ENCODE peak calls at places on chromosomes 2 and 18, in seven cellular contexts. One of them, this sample, is unnamed. For H3K27me3, the result is how much of the 10 kb centered on the place peaks cover.

GRCh38 chr2:102915128-102915527 is 153.3 kb downstream of the TMEM182 start:
- DNase-seq in thyroid gland: no peak
- DNase-seq in PC-9: peak
- DNase-seq in foreskin keratinocyte: peak
- DNase-seq in bronchial epithelial cell: peak
- DNase-seq in esophagus squamous epithelium: no peak
- DNase-seq in HL-60: no peak
- DNase-seq in this sample: no peak

GRCh38 chr2:149038442-149039212 is at the start of gene LYPD6B:
- DNase-seq in thyroid gland: peak
- DNase-seq in PC-9: peak
- DNase-seq in foreskin keratinocyte: no peak
- DNase-seq in bronchial epithelial cell: no peak
- DNase-seq in esophagus squamous epithelium: no peak
- DNase-seq in HL-60: no peak
- DNase-seq in this sample: no peak

GRCh38 chr2:64488050-64488974 is 34.4 kb downstream of the LGALSL start:
- DNase-seq in thyroid gland: peak
- DNase-seq in PC-9: no peak
- DNase-seq in foreskin keratinocyte: no peak
- DNase-seq in bronchial epithelial cell: peak
- DNase-seq in esophagus squamous epithelium: no peak
- DNase-seq in HL-60: peak
- DNase-seq in this sample: peak

GRCh38 chr2:155714983-155715382 is 617.5 kb downstream of the NR4A2 start:
- DNase-seq in thyroid gland: no peak
- DNase-seq in PC-9: no peak
- DNase-seq in foreskin keratinocyte: no peak
- DNase-seq in bronchial epithelial cell: no peak
- DNase-seq in esophagus squamous epithelium: no peak
- DNase-seq in HL-60: no peak
- DNase-seq in this sample: no peak

GRCh38 chr2:12715878-12716249 is 872 bp upstream of the TRIB2 start:
- DNase-seq in thyroid gland: peak
- DNase-seq in PC-9: peak
- DNase-seq in foreskin keratinocyte: peak
- DNase-seq in bronchial epithelial cell: peak
- DNase-seq in esophagus squamous epithelium: no peak
- DNase-seq in HL-60: peak
- DNase-seq in this sample: peak

GRCh38 chr2:11647834-11648600 is 22.0 kb downstream of the NTSR2 start:
- DNase-seq in thyroid gland: no peak
- DNase-seq in PC-9: no peak
- DNase-seq in foreskin keratinocyte: no peak
- DNase-seq in bronchial epithelial cell: peak
- DNase-seq in esophagus squamous epithelium: no peak
- DNase-seq in HL-60: no peak
- DNase-seq in this sample: no peak

GRCh38 chr2:240568678-240569522 is 616 bp downstream of the RNPEPL1 start:
- DNase-seq in thyroid gland: peak
- DNase-seq in PC-9: no peak
- DNase-seq in foreskin keratinocyte: no peak
- DNase-seq in bronchial epithelial cell: no peak
- DNase-seq in esophagus squamous epithelium: no peak
- DNase-seq in HL-60: peak
- DNase-seq in this sample: no peak

GRCh38 chr2:70089946-70090523 is 2.8 kb downstream of the PCBP1 start:
- DNase-seq in thyroid gland: no peak
- DNase-seq in PC-9: no peak
- DNase-seq in foreskin keratinocyte: no peak
- DNase-seq in bronchial epithelial cell: no peak
- DNase-seq in esophagus squamous epithelium: no peak
- DNase-seq in HL-60: peak
- DNase-seq in this sample: no peak

GRCh38 chr18:13379930-13380665 is 161.5 kb downstream of the LDLRAD4 start:
- DNase-seq in thyroid gland: no peak
- DNase-seq in PC-9: no peak
- DNase-seq in foreskin keratinocyte: no peak
- DNase-seq in bronchial epithelial cell: no peak
- DNase-seq in esophagus squamous epithelium: no peak
- DNase-seq in HL-60: no peak
- DNase-seq in this sample: no peak

GRCh38 chr2:23624378-23624777 is 239.4 kb downstream of the KLHL29 start:
- DNase-seq in thyroid gland: no peak
- DNase-seq in PC-9: no peak
- DNase-seq in foreskin keratinocyte: no peak
- DNase-seq in bronchial epithelial cell: no peak
- DNase-seq in esophagus squamous epithelium: no peak
- DNase-seq in HL-60: peak
- DNase-seq in this sample: no peak

GRCh38 chr2:20052872-20053281 is 1.4 kb upstream of the LAPTM4A start:
- DNase-seq in thyroid gland: peak
- DNase-seq in PC-9: peak
- DNase-seq in foreskin keratinocyte: peak
- DNase-seq in bronchial epithelial cell: peak
- DNase-seq in esophagus squamous epithelium: peak
- DNase-seq in HL-60: no peak
- DNase-seq in this sample: peak

GRCh38 chr2:34979148-34979547 is 1376.4 kb upstream of the CRIM1 start:
- DNase-seq in thyroid gland: no peak
- DNase-seq in PC-9: no peak
- DNase-seq in foreskin keratinocyte: no peak
- DNase-seq in bronchial epithelial cell: no peak
- DNase-seq in esophagus squamous epithelium: no peak
- DNase-seq in HL-60: no peak
- DNase-seq in this sample: no peak

GRCh38 chr18:24835751-24836150 is 375.3 kb downstream of the HRH4 start:
- DNase-seq in thyroid gland: no peak
- DNase-seq in PC-9: no peak
- DNase-seq in foreskin keratinocyte: no peak
- DNase-seq in bronchial epithelial cell: no peak
- DNase-seq in esophagus squamous epithelium: no peak
- DNase-seq in HL-60: no peak
- DNase-seq in this sample: no peak

GRCh38 chr2:77954931-77955330 is 432.8 kb upstream of the LRRTM4 start:
- DNase-seq in thyroid gland: no peak
- DNase-seq in PC-9: no peak
- DNase-seq in foreskin keratinocyte: no peak
- DNase-seq in bronchial epithelial cell: no peak
- DNase-seq in esophagus squamous epithelium: no peak
- DNase-seq in HL-60: no peak
- DNase-seq in this sample: no peak

GRCh38 chr18:76256897-76257500 is 238.0 kb downstream of the ZNF516 start:
- DNase-seq in thyroid gland: peak
- DNase-seq in PC-9: no peak
- DNase-seq in foreskin keratinocyte: no peak
- DNase-seq in bronchial epithelial cell: peak
- DNase-seq in esophagus squamous epithelium: no peak
- DNase-seq in HL-60: no peak
- DNase-seq in this sample: no peak

GRCh38 chr2:218431878-218432277 is 13.0 kb downstream of the VIL1 start:
- DNase-seq in thyroid gland: no peak
- DNase-seq in PC-9: no peak
- DNase-seq in foreskin keratinocyte: no peak
- DNase-seq in bronchial epithelial cell: no peak
- DNase-seq in esophagus squamous epithelium: no peak
- DNase-seq in HL-60: no peak
- DNase-seq in this sample: no peak

GRCh38 chr2:129936334-129936934 is 43.0 kb upstream of the RAB6C start:
- DNase-seq in thyroid gland: no peak
- DNase-seq in PC-9: no peak
- DNase-seq in foreskin keratinocyte: no peak
- DNase-seq in bronchial epithelial cell: peak
- DNase-seq in esophagus squamous epithelium: no peak
- DNase-seq in HL-60: peak
- DNase-seq in this sample: no peak

GRCh38 chr2:159093496-159093895 is 125.1 kb downstream of the TANC1 start:
- DNase-seq in thyroid gland: no peak
- DNase-seq in PC-9: no peak
- DNase-seq in foreskin keratinocyte: no peak
- DNase-seq in bronchial epithelial cell: no peak
- DNase-seq in esophagus squamous epithelium: no peak
- DNase-seq in HL-60: no peak
- DNase-seq in this sample: no peak

GRCh38 chr2:15869396-15869795 is 71.0 kb upstream of the MYCN start:
- DNase-seq in thyroid gland: no peak
- DNase-seq in PC-9: no peak
- DNase-seq in foreskin keratinocyte: no peak
- DNase-seq in bronchial epithelial cell: no peak
- DNase-seq in esophagus squamous epithelium: no peak
- DNase-seq in HL-60: no peak
- DNase-seq in this sample: no peak

GRCh38 chr2:164260506-164260905 is 360.8 kb downstream of the GRB14 start:
- DNase-seq in thyroid gland: no peak
- DNase-seq in PC-9: no peak
- DNase-seq in foreskin keratinocyte: no peak
- DNase-seq in bronchial epithelial cell: no peak
- DNase-seq in esophagus squamous epithelium: no peak
- DNase-seq in HL-60: no peak
- DNase-seq in this sample: no peak

GRCh38 chr18:57075716-57076400 is 71.0 kb upstream of the BOD1L2 start:
- DNase-seq in thyroid gland: no peak
- DNase-seq in PC-9: no peak
- DNase-seq in foreskin keratinocyte: no peak
- DNase-seq in bronchial epithelial cell: no peak
- DNase-seq in esophagus squamous epithelium: no peak
- DNase-seq in HL-60: no peak
- DNase-seq in this sample: no peak

GRCh38 chr2:240451791-240452470 is 16.5 kb downstream of the GPC1 start:
- DNase-seq in thyroid gland: no peak
- DNase-seq in PC-9: no peak
- DNase-seq in foreskin keratinocyte: no peak
- DNase-seq in bronchial epithelial cell: no peak
- DNase-seq in esophagus squamous epithelium: no peak
- DNase-seq in HL-60: no peak
- DNase-seq in this sample: no peak

GRCh38 chr2:18378020-18378653 is 182.3 kb downstream of the RDH14 start:
- DNase-seq in thyroid gland: peak
- DNase-seq in PC-9: peak
- DNase-seq in foreskin keratinocyte: no peak
- DNase-seq in bronchial epithelial cell: peak
- DNase-seq in esophagus squamous epithelium: no peak
- DNase-seq in HL-60: peak
- DNase-seq in this sample: no peak

GRCh38 chr2:219451626-219452360 is 17.1 kb downstream of the SPEG start:
- DNase-seq in thyroid gland: no peak
- DNase-seq in PC-9: no peak
- DNase-seq in foreskin keratinocyte: no peak
- DNase-seq in bronchial epithelial cell: no peak
- DNase-seq in esophagus squamous epithelium: no peak
- DNase-seq in HL-60: no peak
- DNase-seq in this sample: no peak
- H3K27me3 ChIP-seq in thyroid gland: under half
- H3K27me3 ChIP-seq in PC-9: under half
- H3K27me3 ChIP-seq in foreskin keratinocyte: under half
- H3K27me3 ChIP-seq in bronchial epithelial cell: under half
- H3K27me3 ChIP-seq in esophagus squamous epithelium: under half
- H3K27me3 ChIP-seq in HL-60: under half
- H3K27me3 ChIP-seq in this sample: under half

DNA sequence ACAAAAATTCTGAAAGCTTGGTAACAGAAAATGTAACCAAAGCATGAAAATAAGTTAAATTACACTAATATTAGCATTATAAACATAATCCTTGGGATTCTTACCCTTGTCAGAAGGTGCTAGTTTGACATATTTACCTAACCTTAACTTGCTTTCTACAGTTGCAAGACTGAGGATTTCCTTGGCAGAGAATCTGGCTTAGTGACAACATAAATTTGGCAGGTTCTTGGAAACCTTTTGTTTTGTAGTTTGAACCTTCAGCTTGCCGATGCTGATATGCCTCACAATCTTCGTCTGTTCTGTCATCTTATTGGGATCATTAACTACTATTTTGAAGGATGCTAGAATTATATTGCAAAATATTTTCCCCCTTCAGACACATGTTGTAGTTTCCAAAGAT is 3.4 kb downstream of the XIRP2 start:
- DNase-seq in thyroid gland: no peak
- DNase-seq in PC-9: no peak
- DNase-seq in foreskin keratinocyte: no peak
- DNase-seq in bronchial epithelial cell: no peak
- DNase-seq in esophagus squamous epithelium: no peak
- DNase-seq in HL-60: no peak
- DNase-seq in this sample: no peak
- H3K27me3 ChIP-seq in thyroid gland: under half
- H3K27me3 ChIP-seq in PC-9: under half
- H3K27me3 ChIP-seq in foreskin keratinocyte: under half
- H3K27me3 ChIP-seq in bronchial epithelial cell: under half
- H3K27me3 ChIP-seq in esophagus squamous epithelium: under half
- H3K27me3 ChIP-seq in HL-60: under half
- H3K27me3 ChIP-seq in this sample: under half

DNA sequence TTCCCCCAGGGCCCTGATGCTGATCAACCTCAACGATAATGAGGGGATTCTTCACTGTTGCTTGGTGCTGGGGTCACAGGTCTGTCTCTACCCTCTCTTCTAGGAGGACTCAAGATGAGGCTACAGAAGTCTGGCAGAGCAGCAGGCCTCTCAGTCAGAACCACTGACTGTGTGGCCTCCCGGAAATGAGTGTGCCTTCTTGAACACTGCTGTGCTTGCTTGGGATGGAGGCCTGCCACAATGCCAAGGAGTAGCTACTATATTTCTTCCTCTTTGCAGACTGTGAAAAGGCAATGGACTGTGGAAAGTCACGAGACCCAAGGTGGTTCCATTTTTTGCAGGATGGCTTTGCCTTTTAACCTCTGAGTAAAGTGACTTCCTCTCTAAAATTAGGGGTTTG is 5.8 kb upstream of the HOXD1 start:
- DNase-seq in thyroid gland: no peak
- DNase-seq in PC-9: no peak
- DNase-seq in foreskin keratinocyte: no peak
- DNase-seq in bronchial epithelial cell: no peak
- DNase-seq in esophagus squamous epithelium: no peak
- DNase-seq in HL-60: no peak
- DNase-seq in this sample: no peak
- H3K27me3 ChIP-seq in thyroid gland: under half
- H3K27me3 ChIP-seq in PC-9: under half
- H3K27me3 ChIP-seq in foreskin keratinocyte: half or more
- H3K27me3 ChIP-seq in bronchial epithelial cell: under half
- H3K27me3 ChIP-seq in esophagus squamous epithelium: under half
- H3K27me3 ChIP-seq in HL-60: under half
- H3K27me3 ChIP-seq in this sample: under half

DNA sequence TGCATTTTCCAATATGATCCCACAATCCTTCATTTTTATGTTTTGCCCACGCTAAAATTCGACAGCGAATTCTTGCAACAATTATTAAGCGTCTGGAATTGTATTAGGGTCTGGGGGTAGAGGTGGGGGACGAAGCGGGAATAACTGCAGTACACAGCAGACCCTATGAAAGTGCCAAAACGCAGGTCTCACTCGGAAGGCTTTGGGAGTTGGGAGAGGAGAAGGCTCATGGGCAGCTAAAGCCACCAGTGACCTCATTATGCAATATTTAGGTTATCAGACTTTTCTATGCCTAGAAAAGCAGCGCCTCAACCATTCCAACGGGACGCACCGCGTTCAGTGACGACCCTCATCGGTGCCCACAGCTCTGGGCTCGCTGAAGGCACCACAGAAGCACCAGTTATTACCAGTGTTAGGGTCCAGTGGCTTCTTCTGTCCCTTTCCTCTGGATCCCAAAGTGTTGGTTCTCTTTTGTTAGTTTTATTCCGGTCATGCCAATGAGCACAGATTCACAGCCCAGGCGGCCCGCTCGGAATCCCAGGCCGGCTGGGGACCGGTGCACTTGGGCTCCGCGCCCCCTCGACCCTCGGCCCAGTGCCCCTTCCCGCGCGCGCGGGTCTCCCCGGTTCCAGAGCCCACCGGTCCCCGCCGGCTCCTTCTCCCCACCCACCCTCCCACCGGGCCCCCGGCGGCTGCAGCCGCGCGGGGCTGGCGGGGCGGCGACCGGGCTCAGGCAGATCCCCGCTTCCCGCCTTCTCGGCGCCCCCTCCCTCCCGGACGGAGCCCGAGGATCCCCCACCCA is 738 bp upstream of the MAPK4 start:
- DNase-seq in thyroid gland: peak
- DNase-seq in PC-9: no peak
- DNase-seq in foreskin keratinocyte: no peak
- DNase-seq in bronchial epithelial cell: no peak
- DNase-seq in esophagus squamous epithelium: no peak
- DNase-seq in HL-60: no peak
- DNase-seq in this sample: no peak
- H3K27me3 ChIP-seq in thyroid gland: under half
- H3K27me3 ChIP-seq in PC-9: under half
- H3K27me3 ChIP-seq in foreskin keratinocyte: half or more
- H3K27me3 ChIP-seq in bronchial epithelial cell: under half
- H3K27me3 ChIP-seq in esophagus squamous epithelium: under half
- H3K27me3 ChIP-seq in HL-60: half or more
- H3K27me3 ChIP-seq in this sample: under half

This sample was measured in lung.